ENCODE peak calls at places on chromosome 13, in four cellular contexts. One of them, this sample, is unnamed.

GRCh38 chr13:52786747-52787146 is 47.1 kb upstream of the CNMD start:
- DNase-seq in glutamatergic neuron: no peak
- DNase-seq in T-helper 9 cell: no peak
- DNase-seq in aorta: no peak
- DNase-seq in this sample: peak

GRCh38 chr13:110560606-110561334 is 752 bp downstream of the RAB20 start:
- DNase-seq in glutamatergic neuron: peak
- DNase-seq in T-helper 9 cell: no peak
- DNase-seq in aorta: peak
- DNase-seq in this sample: no peak

GRCh38 chr13:93262729-93263128 is 36.1 kb downstream of the GPC6 start:
- DNase-seq in glutamatergic neuron: no peak
- DNase-seq in T-helper 9 cell: no peak
- DNase-seq in aorta: no peak
- DNase-seq in this sample: no peak

GRCh38 chr13:107842562-107843180 is 372.7 kb downstream of the LIG4 start:
- DNase-seq in glutamatergic neuron: no peak
- DNase-seq in T-helper 9 cell: no peak
- DNase-seq in aorta: no peak
- DNase-seq in this sample: no peak

GRCh38 chr13:94121686-94122085 is 357.8 kb downstream of the DCT start:
- DNase-seq in glutamatergic neuron: no peak
- DNase-seq in T-helper 9 cell: no peak
- DNase-seq in aorta: no peak
- DNase-seq in this sample: no peak

GRCh38 chr13:81377926-81378325 is 1037.0 kb upstream of the SPRY2 start:
- DNase-seq in glutamatergic neuron: no peak
- DNase-seq in T-helper 9 cell: no peak
- DNase-seq in aorta: no peak
- DNase-seq in this sample: no peak

GRCh38 chr13:113901231-113901630 is 37.4 kb upstream of the GAS6 start:
- DNase-seq in glutamatergic neuron: no peak
- DNase-seq in T-helper 9 cell: no peak
- DNase-seq in aorta: no peak
- DNase-seq in this sample: no peak

GRCh38 chr13:108155185-108156106 is 59.9 kb downstream of the LIG4 start:
- DNase-seq in glutamatergic neuron: peak
- DNase-seq in T-helper 9 cell: peak
- DNase-seq in aorta: peak
- DNase-seq in this sample: no peak

GRCh38 chr13:40164137-40164536 is 502.3 kb downstream of the FOXO1 start:
- DNase-seq in glutamatergic neuron: no peak
- DNase-seq in T-helper 9 cell: no peak
- DNase-seq in aorta: no peak
- DNase-seq in this sample: no peak

GRCh38 chr13:29457299-29457698 is 138.2 kb downstream of the SLC7A1 start:
- DNase-seq in glutamatergic neuron: no peak
- DNase-seq in T-helper 9 cell: no peak
- DNase-seq in aorta: no peak
- DNase-seq in this sample: no peak

GRCh38 chr13:100514788-100515409 is 73.7 kb downstream of the GGACT start:
- DNase-seq in glutamatergic neuron: peak
- DNase-seq in T-helper 9 cell: peak
- DNase-seq in aorta: peak
- DNase-seq in this sample: peak

GRCh38 chr13:30718661-30719520 is 16.5 kb upstream of the ALOX5AP start:
- DNase-seq in glutamatergic neuron: no peak
- DNase-seq in T-helper 9 cell: no peak
- DNase-seq in aorta: no peak
- DNase-seq in this sample: no peak

GRCh38 chr13:39311619-39312018 is 273.4 kb downstream of the NHLRC3 start:
- DNase-seq in glutamatergic neuron: no peak
- DNase-seq in T-helper 9 cell: no peak
- DNase-seq in aorta: no peak
- DNase-seq in this sample: no peak

This sample was measured in substantia nigra.